ENCODE peak calls at places on chromosomes 4 and X, in nine cellular contexts. N, R, Q, P, F, I, J, X and O are unnamed samples.

GRCh38 chrX:57643698-57644097 is 36.4 kb downstream of the NLRP2B start:
- DNase-seq in N (no peak), R (no peak), Q (no peak), P (no peak), F (no peak), I (no peak), J (no peak), X (no peak), O (no peak)

GRCh38 chrX:106949366-106949765 is 29.2 kb downstream of the CLDN2 start:
- DNase-seq in N (no peak), R (no peak), Q (no peak), P (no peak), F (no peak), I (no peak), J (no peak), X (no peak), O (no peak)

GRCh38 chr4:154492288-154492687 is 689 bp upstream of the DCHS2 start:
- DNase-seq in N (no peak), R (no peak), Q (no peak), P (no peak), F (no peak), I (no peak), J (no peak), X (no peak), O (no peak)

GRCh38 chr4:3413675-3414420 is 27.9 kb upstream of the HGFAC start:
- DNase-seq in N (no peak), R (no peak), Q (no peak), P (no peak), F (no peak), I (peak), J (no peak), X (peak), O (no peak)

GRCh38 chr4:38102942-38103604 is 142.9 kb downstream of the PTTG2 start:
- DNase-seq in N (no peak), R (no peak), Q (no peak), P (no peak), F (no peak), I (no peak), J (no peak), X (no peak), O (no peak)

GRCh38 chr4:993111-994029 is at the start of gene SLC26A1:
- DNase-seq in N (no peak), R (no peak), Q (no peak), P (no peak), F (no peak), I (peak), J (no peak), X (no peak), O (no peak)

GRCh38 chrX:41922694-41923171 is 621 bp downstream of the CASK start:
- DNase-seq in N (no peak), R (peak), Q (peak), P (peak), F (peak), I (peak), J (no peak), X (peak), O (peak)

GRCh38 chr4:5474756-5475155 is 233.6 kb downstream of the EVC2 start:
- DNase-seq in N (no peak), R (no peak), Q (no peak), P (peak), F (no peak), I (no peak), J (no peak), X (no peak), O (peak)

GRCh38 chrX:125203737-125204578 is 115.7 kb upstream of the TEX13C start:
- DNase-seq in N (no peak), R (no peak), Q (peak), P (peak), F (no peak), I (peak), J (no peak), X (peak), O (no peak)